ENCODE peak calls at places on chromosomes 6 and 20, in seven cellular contexts. C is GM12892, N is H1, U is K562, J is HepG2, L is SK-N-SH, X is GM12878. K is an unnamed sample.

GRCh38 chr6:35049885-35050284 is 91.3 kb downstream of the TCP11 start:
- DNase-seq in N (no peak), X (no peak), L (peak), J (no peak), U (peak), C (no peak), K (no peak)

GRCh38 chr6:16524380-16524707 is 236.9 kb downstream of the ATXN1 start:
- DNase-seq in N (no peak), X (no peak), J (no peak), U (no peak), L (no peak), C (no peak), K (no peak)

GRCh38 chr6:11845664-11846577 is 67.3 kb upstream of the ADTRP start:
- DNase-seq in C (no peak), J (no peak), L (no peak), X (no peak), U (no peak), N (no peak), K (no peak)

GRCh38 chr6:20770776-20771175 is 236.5 kb downstream of the CDKAL1 start:
- DNase-seq in N (no peak), J (no peak), U (no peak), L (no peak), X (no peak), C (no peak), K (no peak)

GRCh38 chr20:53774487-53775203 is 181.0 kb upstream of the ZNF217 start:
- DNase-seq in L (no peak), C (no peak), X (no peak), N (no peak), U (no peak), J (no peak), K (no peak)

GRCh38 chr20:50930139-50931047 is 844 bp downstream of the ADNP start:
- DNase-seq in X (no peak), C (no peak), L (peak), U (peak), N (no peak), J (no peak), K (no peak)

GRCh38 chr6:26301638-26302037 is 63.4 kb upstream of the BTN3A2 start:
- DNase-seq in X (no peak), L (no peak), C (no peak), J (no peak), U (no peak), N (no peak), K (no peak)

GRCh38 chr6:11206576-11206975 is 25.9 kb downstream of the NEDD9 start:
- DNase-seq in U (no peak), N (no peak), X (no peak), L (no peak), C (no peak), J (no peak), K (no peak)

GRCh38 chr6:116444092-116444491 is 17.1 kb upstream of the CALHM6 start:
- DNase-seq in U (peak), X (no peak), C (no peak), L (peak), J (peak), N (no peak), K (no peak)

GRCh38 chr6:109344226-109344625 is 38.0 kb downstream of the CD164 start:
- DNase-seq in L (no peak), N (no peak), J (no peak), X (no peak), U (no peak), C (no peak), K (no peak)

GRCh38 chr6:107657755-107658461 is 166.2 kb downstream of the SCML4 start:
- DNase-seq in N (no peak), X (peak), U (no peak), L (peak), J (no peak), C (no peak), K (no peak)

GRCh38 chr6:100599088-100599770 is 134.5 kb upstream of the SIM1 start:
- DNase-seq in C (no peak), U (no peak), X (no peak), L (no peak), N (no peak), J (no peak), K (no peak)

GRCh38 chr6:10779076-10779475 is 31.5 kb downstream of the TMEM14B start:
- DNase-seq in N (no peak), U (no peak), J (no peak), L (no peak), X (no peak), C (no peak), K (no peak)

GRCh38 chr6:137882225-137882961 is 15.3 kb downstream of the TNFAIP3 start:
- DNase-seq in U (no peak), X (no peak), C (no peak), L (no peak), J (no peak), N (no peak), K (no peak)

GRCh38 chr6:116115781-116116180 is 10.2 kb downstream of the COL10A1 start:
- DNase-seq in U (no peak), L (no peak), X (no peak), C (no peak), N (no peak), J (no peak), K (no peak)

GRCh38 chr6:48087448-48087847 is 23.5 kb downstream of the PTCHD4 start:
- DNase-seq in L (no peak), N (no peak), J (no peak), U (no peak), C (no peak), X (no peak), K (no peak)

GRCh38 chr6:170129691-170130171 is 161.1 kb downstream of the DLL1 start:
- DNase-seq in L (peak), J (no peak), N (no peak), U (no peak), X (no peak), C (no peak), K (no peak)

GRCh38 chr20:37693203-37693602 is 627 bp upstream of the CTNNBL1 start:
- DNase-seq in X (no peak), U (no peak), C (no peak), L (peak), J (no peak), N (no peak), K (no peak)

GRCh38 chr20:50270569-50270968 is 79.9 kb downstream of the CEBPB start:
- DNase-seq in U (no peak), L (no peak), J (no peak), N (no peak), X (no peak), C (no peak), K (no peak)

GRCh38 chr6:139262519-139263300 is 29.1 kb downstream of the TXLNB start:
- DNase-seq in U (no peak), C (no peak), L (no peak), N (no peak), J (no peak), X (no peak), K (no peak)

GRCh38 chr20:38895098-38895949 is 30.9 kb upstream of the FAM83D start:
- DNase-seq in X (no peak), C (no peak), L (no peak), U (no peak), J (no peak), N (no peak), K (no peak)

GRCh38 chr6:84581494-84582259 is 182.7 kb downstream of the TBX18 start:
- DNase-seq in C (no peak), J (no peak), X (no peak), L (no peak), U (no peak), N (no peak), K (no peak)

GRCh38 chr6:119138906-119139541 is 60.6 kb upstream of the FAM184A start:
- DNase-seq in N (no peak), J (no peak), C (no peak), L (no peak), X (no peak), U (peak), K (no peak)

GRCh38 chr20:60304931-60305330 is 346.7 kb downstream of the CDH26 start:
- DNase-seq in U (no peak), C (no peak), X (no peak), N (no peak), J (no peak), L (no peak), K (no peak)

DNA sequence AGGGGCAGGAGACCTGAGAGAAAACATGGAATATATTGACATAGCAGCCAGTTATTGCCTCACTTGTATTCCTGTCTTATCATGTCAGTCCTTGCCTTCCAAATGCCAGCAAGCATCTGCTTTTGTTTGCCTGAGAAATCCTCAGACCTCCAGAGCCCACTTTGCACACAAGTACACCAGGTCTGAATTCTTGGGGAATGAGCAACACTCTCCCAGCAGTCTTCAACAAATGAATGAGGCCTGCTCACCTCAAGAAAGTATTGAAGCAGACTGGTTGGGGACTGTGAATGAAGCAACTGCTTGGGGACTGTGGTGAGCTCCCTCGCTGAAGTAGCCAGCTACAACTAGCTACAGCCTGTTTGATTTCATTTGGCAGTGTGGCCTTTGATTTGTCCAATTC is 172.8 kb upstream of the SPTLC3 start:
- DNase-seq in J (no peak), U (no peak), C (no peak), X (no peak), N (peak), L (no peak), K (no peak)
- TF ChIP-seq TAF1 in J (no peak), U (no peak), C (no peak), X (no peak), N (no peak), L (no peak), K (no peak)

GRCh38 chr20:64109390-64109747 is 2.0 kb upstream of the NPBWR2 start:
- DNase-seq in C (no peak), N (no peak), X (no peak), L (no peak), J (no peak), U (no peak), K (no peak)
- TF ChIP-seq TAF1 in C (no peak), N (no peak), X (no peak), L (no peak), J (no peak), U (no peak), K (no peak)

GRCh38 chr6:166389119-166389518 is 6.4 kb upstream of the MPC1 start:
- DNase-seq in N (no peak), J (peak), X (no peak), L (no peak), C (no peak), U (no peak), K (no peak)
- TF ChIP-seq TAF1 in N (no peak), J (no peak), X (no peak), L (no peak), C (no peak), U (no peak), K (no peak)

DNA sequence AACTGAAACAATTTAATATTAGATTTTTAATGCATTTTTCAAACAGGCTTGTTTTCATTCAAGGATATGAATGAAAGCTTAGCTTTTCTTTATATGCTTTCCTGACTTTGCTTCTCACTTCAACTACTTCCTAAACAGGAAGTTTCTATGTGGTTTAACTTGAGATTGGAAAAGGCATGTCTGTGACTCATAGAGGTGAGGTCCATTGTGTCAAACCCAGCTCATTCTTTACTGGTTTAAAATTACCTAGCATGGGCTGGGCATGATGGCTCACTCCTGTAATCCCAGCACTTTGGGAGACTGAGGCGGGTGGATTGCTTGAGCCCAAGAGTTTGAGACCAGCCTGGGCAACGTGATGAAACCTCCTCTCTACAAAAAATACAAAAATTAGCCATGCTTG is 34.4 kb downstream of the EFHC1 start:
- DNase-seq in J (peak), C (no peak), L (no peak), N (no peak), U (no peak), X (no peak), K (no peak)
- TF ChIP-seq TAF1 in J (no peak), C (no peak), L (no peak), N (no peak), U (no peak), X (no peak), K (no peak)

DNA sequence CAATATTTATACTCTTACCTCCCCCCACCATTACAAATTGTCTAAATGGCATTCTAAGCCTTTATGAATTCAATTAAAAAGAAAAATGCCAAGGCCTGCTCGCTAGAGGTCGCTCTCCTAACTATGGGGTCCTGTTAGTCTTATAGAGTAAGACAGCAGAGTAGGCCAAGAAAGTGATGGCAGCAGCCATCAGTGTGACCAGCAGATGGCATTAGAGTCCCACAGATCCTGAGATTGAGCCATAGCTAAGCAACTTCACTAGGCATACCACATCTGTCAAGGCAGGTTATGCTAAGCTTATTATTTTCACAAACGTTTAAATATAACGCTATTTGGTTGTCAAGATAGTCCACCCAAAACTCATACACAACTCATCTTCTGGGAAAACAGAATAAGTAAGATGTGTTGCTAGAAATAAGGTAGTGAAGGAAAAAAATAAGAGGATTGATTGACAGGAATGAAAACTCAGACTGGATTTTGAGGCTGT is 57.6 kb upstream of the SCAF8 start:
- DNase-seq in U (peak), C (peak), N (peak), X (peak), L (peak), J (peak), K (peak)
- TF ChIP-seq TAF1 in U (no peak), C (no peak), N (no peak), X (no peak), L (no peak), J (no peak), K (no peak)

GRCh38 chr6:94052754-94053153 is 633.4 kb upstream of the EPHA7 start:
- DNase-seq in U (no peak), J (no peak), N (no peak), C (no peak), X (no peak), L (no peak), K (no peak)
- TF ChIP-seq TAF1 in U (no peak), J (no peak), N (no peak), C (no peak), X (no peak), L (no peak), K (no peak)

GRCh38 chr6:2432258-2432657 is 186.9 kb upstream of the GMDS start:
- DNase-seq in L (no peak), N (no peak), C (no peak), U (no peak), X (no peak), J (no peak), K (no peak)
- TF ChIP-seq TAF1 in L (no peak), N (no peak), C (no peak), U (no peak), X (no peak), J (no peak), K (no peak)

GRCh38 chr20:11338506-11339306 is 579.0 kb upstream of the BTBD3 start:
- DNase-seq in L (no peak), J (no peak), X (no peak), C (no peak), U (no peak), N (no peak), K (no peak)
- TF ChIP-seq TAF1 in L (no peak), J (no peak), X (no peak), C (no peak), U (no peak), N (no peak), K (no peak)

GRCh38 chr6:122779672-122780066 is at the start of gene FABP7:
- DNase-seq in U (no peak), J (no peak), L (no peak), N (no peak), X (no peak), C (no peak), K (no peak)

GRCh38 chr6:122778334-122778733 is 1.2 kb upstream of the FABP7 start:
- DNase-seq in U (no peak), L (no peak), X (no peak), C (no peak), J (no peak), N (no peak), K (no peak)

GRCh38 chr6:122780114-122780513 is 598 bp downstream of the FABP7 start:
- DNase-seq in N (no peak), J (no peak), X (no peak), C (no peak), L (no peak), U (no peak), K (no peak)

GRCh38 chr6:122781716-122782115 is 2.2 kb downstream of the FABP7 start:
- DNase-seq in L (no peak), X (no peak), U (no peak), C (no peak), N (no peak), J (no peak), K (no peak)

GRCh38 chr6:122778961-122779671 is 400 bp upstream of the FABP7 start:
- DNase-seq in U (no peak), J (no peak), L (no peak), N (no peak), C (no peak), X (no peak), K (no peak)
- TF ChIP-seq TAF1 in U (no peak), J (no peak), L (no peak), N (peak), C (no peak), X (no peak), K (no peak)